ENCODE peak calls at places on chromosomes 12 and 14, in six cellular contexts. Q, M, C, F, Z and B are unnamed samples.

GRCh38 chr12:52715416-52715815 is 12.1 kb upstream of the KRT77 start:
- DNase-seq in C (no peak), Q (no peak), Z (no peak), F (no peak), M (no peak), B (no peak)

GRCh38 chr14:38724621-38725020 is 378.4 kb downstream of the SEC23A start:
- DNase-seq in F (no peak), Q (no peak), Z (no peak), M (no peak), C (no peak), B (no peak)

GRCh38 chr14:26017270-26017669 is 580.6 kb downstream of the NOVA1 start:
- DNase-seq in M (no peak), Z (no peak), F (no peak), C (no peak), Q (no peak), B (no peak)

GRCh38 chr12:13891902-13892301 is 89.5 kb downstream of the GRIN2B start:
- DNase-seq in M (no peak), Z (no peak), C (no peak), F (no peak), Q (no peak), B (no peak)

GRCh38 chr12:49748306-49748705 is 6.9 kb downstream of the TMBIM6 start:
- DNase-seq in Q (no peak), C (no peak), Z (no peak), M (no peak), F (no peak), B (no peak)

GRCh38 chr12:69555461-69555860 is 29.8 kb upstream of the CCT2 start:
- DNase-seq in F (no peak), Q (no peak), Z (no peak), M (no peak), C (no peak), B (no peak)

GRCh38 chr12:109777544-109777943 is 55.7 kb downstream of the TRPV4 start:
- DNase-seq in M (no peak), C (no peak), Z (peak; percentile 54), F (no peak), Q (no peak), B (peak; percentile 20)

GRCh38 chr14:105314287-105315185 is at the start of gene PACS2:
- DNase-seq in Q (peak; percentile 58), M (peak; percentile 89), Z (peak; percentile 99), F (peak; percentile 40), C (peak; percentile 88), B (peak; percentile 73)

GRCh38 chr12:47367912-47368537 is 288.3 kb upstream of the AMIGO2 start:
- DNase-seq in Q (no peak), F (no peak), Z (no peak), C (no peak), M (no peak), B (no peak)

GRCh38 chr12:24562761-24563392 is 386.0 kb downstream of the BCAT1 start:
- DNase-seq in C (no peak), Q (peak; percentile 43), Z (peak; percentile 23), F (peak; percentile 29), M (peak; percentile 80), B (no peak)

GRCh38 chr14:65239143-65239672 is 136.9 kb upstream of the MAX start:
- DNase-seq in C (no peak), M (no peak), Z (no peak), Q (no peak), F (no peak), B (peak; percentile 85)

GRCh38 chr12:8644345-8645248 is 18.0 kb downstream of the MFAP5 start:
- DNase-seq in M (no peak), Z (no peak), F (no peak), Q (no peak), C (no peak), B (no peak)

GRCh38 chr12:32032205-32032810 is 73.1 kb downstream of the RESF1 start:
- DNase-seq in C (no peak), M (no peak), Q (no peak), Z (no peak), F (no peak), B (no peak)

GRCh38 chr14:33679461-33680225 is 271.2 kb downstream of the EGLN3 start:
- DNase-seq in Z (no peak), Q (no peak), F (no peak), C (no peak), M (no peak), B (no peak)

GRCh38 chr14:57182760-57183503 is 85.8 kb downstream of the EXOC5 start:
- DNase-seq in Q (no peak), M (peak; percentile 56), Z (no peak), F (no peak), C (no peak), B (no peak)

GRCh38 chr12:1083086-1083887 is 92.3 kb downstream of the ERC1 start:
- DNase-seq in Z (no peak), Q (no peak), M (no peak), C (no peak), F (no peak), B (no peak)

GRCh38 chr12:6904280-6905276 is at the start of gene LRRC23:
- DNase-seq in M (peak; percentile 97), F (peak; percentile 98), C (peak; percentile 99), Z (peak; percentile 90), Q (peak; percentile 99), B (peak; percentile 98)
- TF ChIP-seq POLR2A in M (peak; percentile 95), F (no peak), C (peak; percentile 51), Z (peak; percentile 24), Q (peak; percentile 58), B (peak; percentile 31)

GRCh38 chr12:2191534-2192153 is 138.9 kb downstream of the CACNA1C start:
- DNase-seq in C (peak; percentile 30), Q (no peak), F (no peak), M (no peak), Z (no peak), B (no peak)

GRCh38 chr12:2195085-2195484 is 142.3 kb downstream of the CACNA1C start:
- DNase-seq in Q (no peak), C (peak; percentile 24), M (no peak), F (no peak), Z (no peak), B (no peak)

GRCh38 chr12:2194060-2194459 is 141.3 kb downstream of the CACNA1C start:
- DNase-seq in Q (no peak), F (no peak), M (no peak), Z (no peak), C (peak; percentile 29), B (no peak)

GRCh38 chr12:2192231-2192630 is 139.4 kb downstream of the CACNA1C start:
- DNase-seq in Z (no peak), M (no peak), F (no peak), Q (no peak), C (peak; percentile 60), B (no peak)

DNA sequence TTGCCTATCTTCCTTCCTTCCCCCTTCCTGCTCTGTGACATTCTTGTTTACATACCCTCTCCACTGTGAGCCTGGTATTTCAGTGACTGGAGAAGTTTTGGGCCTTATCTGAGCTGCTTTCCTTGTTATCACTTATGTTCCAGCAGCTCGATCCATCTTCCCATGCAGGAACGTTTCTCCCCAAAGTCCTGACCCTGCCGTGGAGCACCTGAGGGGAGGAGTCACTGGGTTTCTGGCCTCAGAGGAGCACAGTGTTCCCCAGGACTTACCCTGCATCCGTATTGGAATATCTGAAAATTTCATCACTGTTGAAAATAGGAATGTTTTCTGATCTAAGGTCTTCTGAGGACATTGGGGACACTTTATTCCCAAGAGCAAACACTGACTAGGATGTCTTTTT is 141.8 kb downstream of the CACNA1C start:
- DNase-seq in F (no peak), M (no peak), C (peak; percentile 12), Q (no peak), Z (no peak), B (no peak)
- TF ChIP-seq POLR2A in F (no peak), M (no peak), C (no peak), Q (no peak), Z (no peak), B (no peak)

DNA sequence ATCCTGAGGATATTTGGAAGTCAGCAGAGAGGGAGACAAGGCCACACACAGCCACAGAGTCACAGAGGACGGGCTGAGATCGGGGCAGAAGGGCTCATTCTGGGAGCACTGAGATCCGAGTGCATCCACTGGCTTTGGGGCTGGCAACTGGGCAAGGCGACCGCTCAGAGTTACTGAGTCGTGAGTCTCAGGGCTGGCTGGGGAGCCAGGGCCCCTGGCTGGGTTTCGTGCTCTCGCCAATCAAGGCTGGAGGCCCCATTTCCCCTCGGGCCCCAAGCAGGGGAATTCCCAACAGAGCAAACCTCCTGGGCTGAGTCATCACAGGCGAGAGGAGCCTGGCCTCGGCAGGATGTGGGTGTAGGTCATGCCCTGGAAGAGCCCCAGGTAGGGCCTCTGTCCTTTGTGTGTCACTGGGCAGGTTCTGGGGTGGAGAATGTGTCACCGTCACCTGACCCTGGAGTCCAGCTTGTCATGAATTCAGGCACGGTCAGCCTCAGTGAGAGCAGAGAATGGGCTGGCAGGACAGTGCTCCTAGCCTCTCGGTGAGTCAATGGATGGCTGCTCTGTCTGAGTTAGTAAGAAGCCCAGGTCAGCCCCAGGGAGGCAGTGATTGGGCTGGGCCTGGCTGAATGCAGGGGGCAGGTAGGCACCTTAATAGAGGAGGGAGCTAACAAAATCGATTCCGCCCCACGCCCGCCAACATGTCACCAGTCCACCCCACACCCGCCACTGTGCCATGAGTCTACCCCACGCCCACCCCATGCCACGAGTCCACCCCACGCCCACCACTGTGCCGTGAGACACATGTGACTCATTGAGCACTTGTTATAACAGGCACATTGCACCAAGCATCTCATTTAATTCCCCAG is 16.9 kb downstream of the ASB2 start:
- DNase-seq in Z (peak; percentile 92), M (no peak), C (no peak), Q (peak; percentile 42), F (no peak), B (peak; percentile 91)
- TF ChIP-seq POLR2A in Z (peak; percentile 93), M (no peak), C (no peak), Q (no peak), F (no peak), B (no peak)

GRCh38 chr12:26113194-26113654 is 11.6 kb downstream of the BHLHE41 start:
- DNase-seq in C (no peak), F (no peak), Z (no peak), Q (no peak), M (no peak), B (no peak)

GRCh38 chr12:26112232-26112631 is 12.6 kb downstream of the BHLHE41 start:
- DNase-seq in F (no peak), M (no peak), Z (no peak), Q (no peak), C (no peak), B (no peak)

GRCh38 chr12:26112703-26113147 is 12.1 kb downstream of the BHLHE41 start:
- DNase-seq in Z (no peak), M (no peak), Q (no peak), C (no peak), F (no peak), B (no peak)

GRCh38 chr12:26114720-26115406 is 10.0 kb downstream of the BHLHE41 start:
- DNase-seq in M (no peak), C (no peak), Z (no peak), F (no peak), Q (no peak), B (no peak)

DNA sequence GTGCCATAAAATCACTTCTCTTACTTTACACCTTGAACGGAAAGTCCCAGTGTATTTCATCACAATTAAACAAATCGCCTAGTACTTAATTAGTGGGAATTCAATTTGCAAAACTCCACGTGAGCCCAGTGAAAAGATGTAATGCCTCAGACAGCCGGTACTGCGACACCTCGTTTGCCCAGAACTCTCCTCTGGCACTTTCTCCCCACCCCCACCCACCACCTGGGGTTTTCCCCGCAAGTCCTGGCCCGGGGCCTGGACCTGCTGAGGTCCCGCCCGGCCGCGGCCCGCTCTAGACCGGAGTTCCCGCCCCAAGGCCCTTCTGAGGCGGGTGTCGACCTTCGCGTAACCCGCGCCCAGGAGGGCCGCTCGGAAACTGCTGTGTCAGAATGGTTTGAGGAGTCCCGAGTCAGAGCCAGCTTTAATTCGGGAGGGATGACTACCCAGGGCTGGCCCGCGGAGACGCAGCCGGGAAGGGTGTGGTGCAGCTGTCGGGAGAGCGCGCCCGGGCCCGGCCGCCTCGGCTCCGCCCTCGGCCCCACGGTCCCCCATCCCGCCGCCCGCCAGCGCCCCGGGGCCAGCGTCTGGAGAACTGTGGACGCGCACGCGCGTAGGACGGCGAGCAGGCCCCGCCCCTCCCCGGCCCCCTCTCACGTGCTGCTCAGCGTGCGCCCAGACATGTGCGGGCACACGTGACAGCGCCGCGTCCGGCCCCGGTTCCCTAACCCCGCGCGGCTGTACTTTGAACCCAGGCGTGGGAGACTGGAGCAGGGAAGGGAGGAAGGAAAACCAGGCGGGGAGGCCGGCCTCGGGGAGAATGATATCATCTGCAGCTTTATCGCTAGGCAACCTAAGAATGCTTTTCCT is 10.8 kb downstream of the BHLHE41 start:
- DNase-seq in C (peak; percentile 97), M (peak; percentile 98), Z (peak; percentile 75), Q (peak; percentile 96), F (peak; percentile 92), B (peak; percentile 96)
- TF ChIP-seq POLR2A in C (peak; percentile 61), M (peak; percentile 89), Z (peak; percentile 56), Q (peak; percentile 78), F (no peak), B (peak; percentile 81)